ENCODE peak calls at places on chromosomes 2 and 18, in six cellular contexts. One of them, this sample, is unnamed.

GRCh38 chr18:48605408-48605845 is 66.6 kb downstream of the CTIF start:
- DNase-seq in endothelial cell of umbilical vein: peak
- DNase-seq in fibroblast of the aortic adventitia: no peak
- DNase-seq in cardiac fibroblast: peak
- DNase-seq in IMR-90: peak
- DNase-seq in A549: no peak
- DNase-seq in this sample: peak

GRCh38 chr2:28403388-28403956 is 10.8 kb downstream of the FOSL2 start:
- DNase-seq in endothelial cell of umbilical vein: no peak
- DNase-seq in fibroblast of the aortic adventitia: no peak
- DNase-seq in cardiac fibroblast: no peak
- DNase-seq in IMR-90: no peak
- DNase-seq in A549: no peak
- DNase-seq in this sample: no peak

GRCh38 chr18:24894880-24895279 is 434.4 kb downstream of the HRH4 start:
- DNase-seq in endothelial cell of umbilical vein: no peak
- DNase-seq in fibroblast of the aortic adventitia: peak
- DNase-seq in cardiac fibroblast: no peak
- DNase-seq in IMR-90: peak
- DNase-seq in A549: no peak
- DNase-seq in this sample: no peak

GRCh38 chr18:45326505-45326904 is 288.8 kb upstream of the SLC14A2 start:
- DNase-seq in endothelial cell of umbilical vein: no peak
- DNase-seq in fibroblast of the aortic adventitia: no peak
- DNase-seq in cardiac fibroblast: no peak
- DNase-seq in IMR-90: no peak
- DNase-seq in A549: no peak
- DNase-seq in this sample: no peak

GRCh38 chr18:11293794-11294193 is 144.4 kb upstream of the PIEZO2 start:
- DNase-seq in endothelial cell of umbilical vein: no peak
- DNase-seq in fibroblast of the aortic adventitia: no peak
- DNase-seq in cardiac fibroblast: no peak
- DNase-seq in IMR-90: no peak
- DNase-seq in A549: no peak
- DNase-seq in this sample: no peak

GRCh38 chr2:37897511-37897910 is 27.6 kb upstream of the RMDN2 start:
- DNase-seq in endothelial cell of umbilical vein: no peak
- DNase-seq in fibroblast of the aortic adventitia: no peak
- DNase-seq in cardiac fibroblast: no peak
- DNase-seq in IMR-90: no peak
- DNase-seq in A549: no peak
- DNase-seq in this sample: no peak

GRCh38 chr2:45654250-45654649 is 2.8 kb downstream of the PRKCE start:
- DNase-seq in endothelial cell of umbilical vein: no peak
- DNase-seq in fibroblast of the aortic adventitia: peak
- DNase-seq in cardiac fibroblast: no peak
- DNase-seq in IMR-90: no peak
- DNase-seq in A549: no peak
- DNase-seq in this sample: no peak

GRCh38 chr2:101125799-101126198 is 25.4 kb downstream of the TBC1D8 start:
- DNase-seq in endothelial cell of umbilical vein: no peak
- DNase-seq in fibroblast of the aortic adventitia: no peak
- DNase-seq in cardiac fibroblast: no peak
- DNase-seq in IMR-90: no peak
- DNase-seq in A549: no peak
- DNase-seq in this sample: no peak

GRCh38 chr18:50401888-50402287 is 27.0 kb downstream of the SKA1 start:
- DNase-seq in endothelial cell of umbilical vein: no peak
- DNase-seq in fibroblast of the aortic adventitia: peak
- DNase-seq in cardiac fibroblast: peak
- DNase-seq in IMR-90: peak
- DNase-seq in A549: peak
- DNase-seq in this sample: peak

GRCh38 chr2:121595012-121595891 is 54.0 kb downstream of the CLASP1 start:
- DNase-seq in endothelial cell of umbilical vein: no peak
- DNase-seq in fibroblast of the aortic adventitia: no peak
- DNase-seq in cardiac fibroblast: no peak
- DNase-seq in IMR-90: no peak
- DNase-seq in A549: no peak
- DNase-seq in this sample: no peak

GRCh38 chr2:10762651-10763460 is 41.4 kb downstream of the ATP6V1C2 start:
- DNase-seq in endothelial cell of umbilical vein: no peak
- DNase-seq in fibroblast of the aortic adventitia: peak
- DNase-seq in cardiac fibroblast: peak
- DNase-seq in IMR-90: peak
- DNase-seq in A549: no peak
- DNase-seq in this sample: peak

GRCh38 chr18:28854964-28855363 is 678.0 kb upstream of the CDH2 start:
- DNase-seq in endothelial cell of umbilical vein: no peak
- DNase-seq in fibroblast of the aortic adventitia: peak
- DNase-seq in cardiac fibroblast: peak
- DNase-seq in IMR-90: peak
- DNase-seq in A549: no peak
- DNase-seq in this sample: peak

GRCh38 chr2:15363142-15363541 is 198.0 kb downstream of the NBAS start:
- DNase-seq in endothelial cell of umbilical vein: no peak
- DNase-seq in fibroblast of the aortic adventitia: peak
- DNase-seq in cardiac fibroblast: peak
- DNase-seq in IMR-90: peak
- DNase-seq in A549: no peak
- DNase-seq in this sample: peak

GRCh38 chr2:67717692-67718091 is 320.6 kb downstream of the ETAA1 start:
- DNase-seq in endothelial cell of umbilical vein: no peak
- DNase-seq in fibroblast of the aortic adventitia: no peak
- DNase-seq in cardiac fibroblast: no peak
- DNase-seq in IMR-90: no peak
- DNase-seq in A549: no peak
- DNase-seq in this sample: no peak

GRCh38 chr2:63488118-63488713 is 100.1 kb downstream of the WDPCP start:
- DNase-seq in endothelial cell of umbilical vein: peak
- DNase-seq in fibroblast of the aortic adventitia: peak
- DNase-seq in cardiac fibroblast: peak
- DNase-seq in IMR-90: peak
- DNase-seq in A549: peak
- DNase-seq in this sample: peak

GRCh38 chr2:182033449-182033848 is 47.8 kb downstream of the PPP1R1C start:
- DNase-seq in endothelial cell of umbilical vein: no peak
- DNase-seq in fibroblast of the aortic adventitia: no peak
- DNase-seq in cardiac fibroblast: no peak
- DNase-seq in IMR-90: no peak
- DNase-seq in A549: no peak
- DNase-seq in this sample: no peak
- H3K4me3 ChIP-seq in endothelial cell of umbilical vein: no peak
- H3K4me3 ChIP-seq in fibroblast of the aortic adventitia: no peak
- H3K4me3 ChIP-seq in cardiac fibroblast: no peak
- H3K4me3 ChIP-seq in IMR-90: no peak
- H3K4me3 ChIP-seq in A549: no peak
- H3K4me3 ChIP-seq in this sample: no peak

DNA sequence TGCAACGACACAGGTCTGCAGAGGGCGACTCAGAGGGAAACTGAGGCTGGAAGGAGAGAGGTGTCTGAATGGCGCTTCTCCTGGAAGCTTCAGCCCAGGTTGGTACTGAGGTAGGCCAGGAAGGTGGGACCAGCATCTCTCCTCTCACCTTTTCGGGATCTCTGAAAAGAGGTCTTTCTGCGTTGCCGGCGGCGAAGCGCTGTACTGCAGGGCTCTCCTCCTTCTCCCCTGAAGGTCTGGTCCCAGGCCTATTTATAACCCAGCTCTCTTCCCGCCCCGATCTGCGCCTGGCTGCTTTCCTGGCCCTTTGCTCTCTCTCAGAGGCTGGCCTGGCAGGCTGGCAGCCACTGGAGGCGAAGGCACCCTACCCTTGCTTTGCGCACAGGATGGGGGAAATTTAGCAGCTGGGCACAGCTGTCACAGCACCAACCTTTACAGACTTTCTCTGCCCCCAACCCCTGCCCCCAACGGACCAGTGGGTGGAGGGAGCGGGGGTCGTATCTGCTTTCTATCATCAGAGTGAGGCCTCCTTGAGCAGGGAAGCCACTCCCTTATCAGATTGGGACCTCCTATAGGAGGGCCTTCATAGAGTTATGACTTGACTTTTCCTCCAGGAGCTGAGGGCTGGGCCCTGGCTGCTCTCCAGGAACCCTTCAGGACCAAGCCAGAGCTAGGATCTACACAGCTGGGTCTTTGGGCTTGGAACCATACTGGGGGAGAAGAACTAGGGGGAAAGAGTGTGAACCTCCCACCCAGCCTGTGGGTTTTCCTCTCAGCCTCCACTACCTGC is 1.1 kb downstream of the DYSF start:
- DNase-seq in endothelial cell of umbilical vein: no peak
- DNase-seq in fibroblast of the aortic adventitia: no peak
- DNase-seq in cardiac fibroblast: no peak
- DNase-seq in IMR-90: no peak
- DNase-seq in A549: no peak
- DNase-seq in this sample: no peak
- TF ChIP-seq CTCF in endothelial cell of umbilical vein: no peak
- TF ChIP-seq CTCF in fibroblast of the aortic adventitia: no peak
- TF ChIP-seq CTCF in cardiac fibroblast: no peak
- TF ChIP-seq CTCF in IMR-90: no peak
- TF ChIP-seq CTCF in A549: no peak
- TF ChIP-seq CTCF in this sample: no peak

GRCh38 chr2:25821225-25822056 is 56.8 kb downstream of the ASXL2 start:
- DNase-seq in endothelial cell of umbilical vein: peak
- DNase-seq in fibroblast of the aortic adventitia: peak
- DNase-seq in cardiac fibroblast: peak
- DNase-seq in IMR-90: peak
- DNase-seq in A549: no peak
- DNase-seq in this sample: peak

GRCh38 chr2:25824216-25824615 is 54.1 kb downstream of the ASXL2 start:
- DNase-seq in endothelial cell of umbilical vein: no peak
- DNase-seq in fibroblast of the aortic adventitia: no peak
- DNase-seq in cardiac fibroblast: no peak
- DNase-seq in IMR-90: no peak
- DNase-seq in A549: no peak
- DNase-seq in this sample: no peak

GRCh38 chr2:25825238-25825637 is 53.0 kb downstream of the ASXL2 start:
- DNase-seq in endothelial cell of umbilical vein: no peak
- DNase-seq in fibroblast of the aortic adventitia: no peak
- DNase-seq in cardiac fibroblast: no peak
- DNase-seq in IMR-90: no peak
- DNase-seq in A549: no peak
- DNase-seq in this sample: no peak

GRCh38 chr2:25824718-25825117 is 53.6 kb downstream of the ASXL2 start:
- DNase-seq in endothelial cell of umbilical vein: no peak
- DNase-seq in fibroblast of the aortic adventitia: no peak
- DNase-seq in cardiac fibroblast: no peak
- DNase-seq in IMR-90: no peak
- DNase-seq in A549: no peak
- DNase-seq in this sample: no peak

GRCh38 chr2:25822190-25823117 is 55.8 kb downstream of the ASXL2 start:
- DNase-seq in endothelial cell of umbilical vein: peak
- DNase-seq in fibroblast of the aortic adventitia: no peak
- DNase-seq in cardiac fibroblast: peak
- DNase-seq in IMR-90: no peak
- DNase-seq in A549: no peak
- DNase-seq in this sample: peak
- H3K4me3 ChIP-seq in endothelial cell of umbilical vein: peak
- H3K4me3 ChIP-seq in fibroblast of the aortic adventitia: peak
- H3K4me3 ChIP-seq in cardiac fibroblast: no peak
- H3K4me3 ChIP-seq in IMR-90: no peak
- H3K4me3 ChIP-seq in A549: peak
- H3K4me3 ChIP-seq in this sample: peak

GRCh38 chr2:195017890-195018289 is 639.1 kb upstream of the SLC39A10 start:
- DNase-seq in endothelial cell of umbilical vein: no peak
- DNase-seq in fibroblast of the aortic adventitia: no peak
- DNase-seq in cardiac fibroblast: no peak
- DNase-seq in IMR-90: no peak
- DNase-seq in A549: no peak
- DNase-seq in this sample: no peak
- TF ChIP-seq CTCF in endothelial cell of umbilical vein: no peak
- TF ChIP-seq CTCF in fibroblast of the aortic adventitia: no peak
- TF ChIP-seq CTCF in cardiac fibroblast: no peak
- TF ChIP-seq CTCF in IMR-90: no peak
- TF ChIP-seq CTCF in A549: no peak
- TF ChIP-seq CTCF in this sample: no peak

GRCh38 chr2:106542730-106543359 is 55.7 kb downstream of the CD8B2 start:
- DNase-seq in endothelial cell of umbilical vein: peak
- DNase-seq in fibroblast of the aortic adventitia: peak
- DNase-seq in cardiac fibroblast: peak
- DNase-seq in IMR-90: peak
- DNase-seq in A549: peak
- DNase-seq in this sample: peak
- H3K4me3 ChIP-seq in endothelial cell of umbilical vein: no peak
- H3K4me3 ChIP-seq in fibroblast of the aortic adventitia: peak
- H3K4me3 ChIP-seq in cardiac fibroblast: no peak
- H3K4me3 ChIP-seq in IMR-90: no peak
- H3K4me3 ChIP-seq in A549: peak
- H3K4me3 ChIP-seq in this sample: no peak

GRCh38 chr2:220051716-220052115 is 424.3 kb downstream of the SLC4A3 start:
- DNase-seq in endothelial cell of umbilical vein: no peak
- DNase-seq in fibroblast of the aortic adventitia: no peak
- DNase-seq in cardiac fibroblast: no peak
- DNase-seq in IMR-90: no peak
- DNase-seq in A549: no peak
- DNase-seq in this sample: no peak

GRCh38 chr2:220057922-220058321 is 430.5 kb downstream of the SLC4A3 start:
- DNase-seq in endothelial cell of umbilical vein: no peak
- DNase-seq in fibroblast of the aortic adventitia: no peak
- DNase-seq in cardiac fibroblast: no peak
- DNase-seq in IMR-90: no peak
- DNase-seq in A549: no peak
- DNase-seq in this sample: no peak

GRCh38 chr2:220053919-220054318 is 426.5 kb downstream of the SLC4A3 start:
- DNase-seq in endothelial cell of umbilical vein: no peak
- DNase-seq in fibroblast of the aortic adventitia: no peak
- DNase-seq in cardiac fibroblast: peak
- DNase-seq in IMR-90: peak
- DNase-seq in A549: no peak
- DNase-seq in this sample: peak
- TF ChIP-seq CTCF in endothelial cell of umbilical vein: no peak
- TF ChIP-seq CTCF in fibroblast of the aortic adventitia: no peak
- TF ChIP-seq CTCF in cardiac fibroblast: peak
- TF ChIP-seq CTCF in IMR-90: peak
- TF ChIP-seq CTCF in A549: peak
- TF ChIP-seq CTCF in this sample: peak

GRCh38 chr18:55998071-55998522 is 410.1 kb upstream of the TCF4 start:
- DNase-seq in endothelial cell of umbilical vein: no peak
- DNase-seq in fibroblast of the aortic adventitia: peak
- DNase-seq in cardiac fibroblast: peak
- DNase-seq in IMR-90: peak
- DNase-seq in A549: no peak
- DNase-seq in this sample: no peak
- H3K4me3 ChIP-seq in endothelial cell of umbilical vein: no peak
- H3K4me3 ChIP-seq in fibroblast of the aortic adventitia: no peak
- H3K4me3 ChIP-seq in cardiac fibroblast: no peak
- H3K4me3 ChIP-seq in IMR-90: no peak
- H3K4me3 ChIP-seq in A549: no peak
- H3K4me3 ChIP-seq in this sample: peak

DNA sequence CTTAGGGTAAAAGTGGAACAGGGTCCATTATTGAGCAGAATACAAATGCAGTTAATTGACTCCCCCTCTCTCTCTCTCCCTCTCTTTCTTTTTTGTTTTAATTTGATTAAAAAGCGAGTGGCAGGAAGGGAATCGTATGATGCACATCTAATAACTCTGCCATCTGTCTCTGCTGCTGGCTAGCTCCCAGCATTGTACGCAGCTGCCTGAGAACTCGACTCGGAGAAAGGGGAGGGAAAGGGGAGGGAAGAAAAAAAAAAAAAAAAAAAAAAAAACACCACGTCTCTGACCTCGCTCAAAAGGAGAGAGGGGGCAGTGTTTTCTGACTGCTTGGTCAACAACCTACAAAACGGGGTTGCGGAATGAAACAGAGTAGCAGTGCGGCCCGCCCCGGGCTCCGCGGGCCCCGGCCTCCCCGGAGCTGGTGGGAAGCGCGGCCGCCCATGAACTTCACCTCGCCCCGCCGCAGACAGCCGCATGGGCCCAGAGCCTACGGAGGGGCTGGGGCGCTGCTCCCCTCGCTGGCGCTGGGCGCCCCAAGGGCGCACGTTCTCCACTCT is 265.7 kb downstream of the TCF4 start:
- DNase-seq in endothelial cell of umbilical vein: peak
- DNase-seq in fibroblast of the aortic adventitia: peak
- DNase-seq in cardiac fibroblast: peak
- DNase-seq in IMR-90: peak
- DNase-seq in A549: peak
- DNase-seq in this sample: peak
- TF ChIP-seq CTCF in endothelial cell of umbilical vein: peak
- TF ChIP-seq CTCF in fibroblast of the aortic adventitia: peak
- TF ChIP-seq CTCF in cardiac fibroblast: peak
- TF ChIP-seq CTCF in IMR-90: peak
- TF ChIP-seq CTCF in A549: no peak
- TF ChIP-seq CTCF in this sample: peak

This sample was measured in fibroblast of pulmonary artery.